ENCODE peak calls at places on chromosomes 11 and 22, in six cellular contexts. C, R, I, Z, K and X are unnamed samples.
A peak's percentile ranks its signal among the peaks of the same experiment; 100 is the strongest.

GRCh38 chr22:39624501-39624821 is 53.9 kb downstream of the CACNA1I start:
- DNase-seq in C (peak; percentile 16), R (no peak), I (no peak), Z (no peak), K (no peak), X (no peak)

GRCh38 chr11:11480951-11481350 is 127.9 kb upstream of the CSNK2A3 start:
- DNase-seq in C (no peak), R (no peak), I (no peak), Z (no peak), K (no peak), X (no peak)

GRCh38 chr11:13249177-13249576 is 28.4 kb upstream of the BMAL1 start:
- DNase-seq in C (no peak), R (no peak), I (no peak), Z (no peak), K (no peak), X (no peak)

GRCh38 chr11:134374891-134375550 is 37.0 kb downstream of the B3GAT1 start:
- DNase-seq in C (no peak), R (no peak), I (no peak), Z (no peak), K (no peak), X (no peak)

GRCh38 chr11:64092119-64092760 is 56.5 kb downstream of the FLRT1 start:
- DNase-seq in C (no peak), R (no peak), I (no peak), Z (no peak), K (no peak), X (no peak)

GRCh38 chr11:65390099-65390941 is 3.9 kb downstream of the FRMD8 start:
- DNase-seq in C (no peak), R (no peak), I (no peak), Z (no peak), K (no peak), X (no peak)

GRCh38 chr11:120306519-120307242 is 18.4 kb upstream of the TLCD5 start:
- DNase-seq in C (peak; percentile 42), R (no peak), I (no peak), Z (no peak), K (no peak), X (no peak)

GRCh38 chr11:69066122-69067112 is 17.7 kb downstream of the TPCN2 start:
- DNase-seq in C (no peak), R (no peak), I (no peak), Z (no peak), K (no peak), X (no peak)

GRCh38 chr11:47766363-47767227 is 546 bp downstream of the FNBP4 start:
- DNase-seq in C (peak; percentile 79), R (peak; percentile 65), I (peak; percentile 82), Z (peak; percentile 71), K (peak; percentile 12), X (peak; percentile 62)

GRCh38 chr22:36865346-36865745 is 4.5 kb downstream of the NCF4 start:
- DNase-seq in C (no peak), R (no peak), I (no peak), Z (no peak), K (no peak), X (no peak)

GRCh38 chr22:50174382-50175190 is 4.1 kb downstream of the PANX2 start:
- DNase-seq in C (no peak), R (no peak), I (no peak), Z (no peak), K (peak; percentile 9), X (no peak)

GRCh38 chr22:24095816-24096215 is 84.7 kb downstream of the CABIN1 start:
- DNase-seq in C (no peak), R (no peak), I (peak; percentile 24), Z (no peak), K (no peak), X (no peak)

GRCh38 chr11:45857834-45858492 is 10.7 kb downstream of the CRY2 start:
- DNase-seq in C (no peak), R (no peak), I (no peak), Z (peak; percentile 52), K (no peak), X (peak; percentile 76)

GRCh38 chr22:42461511-42461910 is 29.3 kb upstream of the NFAM1 start:
- DNase-seq in C (no peak), R (no peak), I (no peak), Z (no peak), K (no peak), X (no peak)

GRCh38 chr11:62665630-62666258 is 632 bp downstream of the CSKMT start:
- DNase-seq in C (peak; percentile 53), R (peak; percentile 39), I (peak; percentile 81), Z (peak; percentile 33), K (peak; percentile 24), X (peak; percentile 51)

GRCh38 chr22:29031236-29031982 is 30.2 kb downstream of the C22orf31 start:
- DNase-seq in C (no peak), R (no peak), I (peak; percentile 89), Z (peak; percentile 62), K (peak; percentile 69), X (peak; percentile 66)

GRCh38 chr11:83871013-83871412 is 584.8 kb upstream of the CCDC90B start:
- DNase-seq in C (peak; percentile 1), R (no peak), I (no peak), Z (no peak), K (peak; percentile 17), X (no peak)

GRCh38 chr11:20015529-20016427 is 144.5 kb downstream of the DBX1 start:
- DNase-seq in C (no peak), R (no peak), I (no peak), Z (no peak), K (no peak), X (no peak)

GRCh38 chr11:125165111-125165663 is 636 bp downstream of the PKNOX2 start:
- DNase-seq in C (peak; percentile 2), R (no peak), I (peak; percentile 77), Z (no peak), K (peak; percentile 25), X (no peak)

GRCh38 chr22:49244466-49245420 is 582.9 kb downstream of the BRD1 start:
- DNase-seq in C (no peak), R (no peak), I (peak; percentile 38), Z (no peak), K (no peak), X (peak; percentile 13)

GRCh38 chr11:12137005-12137690 is 26.8 kb downstream of the MICAL2 start:
- DNase-seq in C (peak; percentile 32), R (no peak), I (no peak), Z (no peak), K (no peak), X (no peak)

GRCh38 chr11:1513326-1514296 is 27.0 kb upstream of the MOB2 start:
- DNase-seq in C (no peak), R (no peak), I (no peak), Z (no peak), K (no peak), X (no peak)

GRCh38 chr11:90133560-90134145 is 810 bp upstream of the NAALAD2 start:
- DNase-seq in C (no peak), R (no peak), I (no peak), Z (no peak), K (no peak), X (no peak)

GRCh38 chr11:94866231-94866827 is 98.2 kb downstream of the AMOTL1 start:
- DNase-seq in C (no peak), R (no peak), I (no peak), Z (no peak), K (no peak), X (no peak)

GRCh38 chr11:125431481-125431880 is 64.6 kb downstream of the FEZ1 start:
- DNase-seq in C (no peak), R (no peak), I (no peak), Z (no peak), K (no peak), X (no peak)

GRCh38 chr11:17347676-17348075 is 3.9 kb upstream of the NCR3LG1 start:
- DNase-seq in C (no peak), R (no peak), I (no peak), Z (no peak), K (no peak), X (no peak)

GRCh38 chr11:104332110-104332509 is 168.2 kb upstream of the PDGFD start:
- DNase-seq in C (no peak), R (no peak), I (no peak), Z (no peak), K (peak; percentile 49), X (no peak)

GRCh38 chr11:13970986-13971385 is 8.5 kb downstream of the SPON1 start:
- DNase-seq in C (peak; percentile 80), R (no peak), I (no peak), Z (no peak), K (no peak), X (peak; percentile 36)

GRCh38 chr11:126061707-126062678 is 673 bp downstream of the CDON start:
- DNase-seq in C (peak; percentile 43), R (peak; percentile 2), I (peak; percentile 73), Z (no peak), K (peak; percentile 70), X (peak; percentile 44)

GRCh38 chr11:82043316-82043715 is 690.3 kb downstream of the FAM181B start:
- DNase-seq in C (no peak), R (no peak), I (no peak), Z (no peak), K (no peak), X (no peak)

DNA sequence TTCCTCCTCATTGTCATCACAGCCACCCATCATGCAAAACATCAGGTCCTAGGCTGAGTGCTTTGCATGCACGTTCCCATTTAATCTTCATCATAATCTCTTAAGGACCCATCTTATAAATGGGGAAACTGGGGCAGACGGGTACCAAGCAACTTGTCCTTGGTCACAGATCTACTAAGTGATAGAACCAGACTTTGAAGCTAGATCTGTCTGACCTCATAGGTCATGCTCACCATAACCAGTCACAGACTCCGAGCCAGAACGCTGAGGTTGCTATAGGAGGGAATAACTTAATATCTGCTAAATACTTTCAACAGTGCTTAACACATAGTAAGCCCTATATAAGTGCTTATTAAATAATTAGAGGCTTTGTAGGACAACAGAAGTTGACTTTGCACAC is 37.7 kb downstream of the POU2AF3 start:
- DNase-seq in C (no peak), R (no peak), I (no peak), Z (no peak), K (no peak), X (no peak)
- H3K4me1 ChIP-seq in C (peaks cover 7% of the 10 kb centered on the region), R (no peaks in the 10 kb centered on the region), I (peaks cover 37% of the 10 kb centered on the region), Z (peaks cover 13% of the 10 kb centered on the region), K (no peaks in the 10 kb centered on the region), X (peaks cover 6% of the 10 kb centered on the region)

GRCh38 chr11:2643746-2644145 is 56.0 kb downstream of the KCNQ1OT1 start:
- DNase-seq in C (no peak), R (no peak), I (no peak), Z (no peak), K (no peak), X (no peak)
- H3K9me3 ChIP-seq in C (peaks cover 1% of the 10 kb centered on the region), R (peaks cover 4% of the 10 kb centered on the region), I (peaks cover 65% of the 10 kb centered on the region), Z (peaks cover 6% of the 10 kb centered on the region), K (no peaks in the 10 kb centered on the region), X (peaks cover 11% of the 10 kb centered on the region)

GRCh38 chr11:118636569-118637290 is 29.3 kb downstream of the PHLDB1 start:
- DNase-seq in C (peak; percentile 46), R (no peak), I (no peak), Z (no peak), K (no peak), X (no peak)
- H3K4me1 ChIP-seq in C (peaks cover 4% of the 10 kb centered on the region), R (no peaks in the 10 kb centered on the region), I (peaks cover 53% of the 10 kb centered on the region), Z (peaks cover 71% of the 10 kb centered on the region), K (peaks cover 27% of the 10 kb centered on the region), X (peaks cover 12% of the 10 kb centered on the region)

DNA sequence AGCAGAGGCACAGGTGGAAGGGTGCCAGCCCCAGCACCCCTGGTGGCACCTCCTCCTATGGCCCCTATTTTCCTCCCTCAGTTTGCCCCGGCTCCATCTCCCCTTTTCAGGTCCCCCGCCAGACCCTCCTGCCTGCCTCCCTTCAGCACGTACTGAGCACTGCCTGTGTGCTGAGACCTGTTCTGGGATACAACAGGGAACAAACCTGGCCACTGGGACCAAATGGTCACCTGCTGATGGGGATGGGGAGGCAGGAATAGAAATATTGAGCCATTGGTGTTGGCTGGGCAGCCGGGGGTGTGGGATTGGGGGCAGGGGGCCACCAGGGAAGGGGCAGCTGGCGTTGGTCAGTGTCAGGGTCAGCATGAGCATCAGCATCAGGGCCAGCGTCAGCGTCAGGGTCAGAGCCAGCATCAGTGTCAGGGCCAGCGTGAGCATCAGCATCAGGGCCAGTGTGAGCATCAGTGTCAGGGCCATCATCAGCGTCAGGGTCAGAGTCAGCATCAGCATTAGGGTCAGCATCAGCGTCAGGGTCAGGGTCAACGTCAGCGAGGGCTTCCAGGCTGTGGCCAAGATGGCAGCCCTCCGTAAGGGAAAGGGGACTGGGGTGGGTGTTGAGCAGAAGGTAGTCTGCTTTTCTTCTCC is 7.5 kb downstream of the ZNF74 start:
- DNase-seq in C (no peak), R (no peak), I (peak; percentile 43), Z (no peak), K (no peak), X (no peak)
- H3K9me3 ChIP-seq in C (no peaks in the 10 kb centered on the region), R (no peaks in the 10 kb centered on the region), I (no peaks in the 10 kb centered on the region), Z (no peaks in the 10 kb centered on the region), K (no peaks in the 10 kb centered on the region), X (no peaks in the 10 kb centered on the region)